ENCODE peak calls at places on chromosomes 13 and 19, in eight cellular contexts. Z is cardiac muscle cell; O is heart right ventricle; Q is adipocyte; U is AG04450; S is CD8-positive, alpha-beta T cell; K is uterus; L is tibial artery. C is an unnamed sample. For H3K27me3, the result is how much of the 10 kb centered on the place peaks cover.

GRCh38 chr19:14363203-14364097 is 17.8 kb upstream of the ADGRE5 start:
- DNase-seq in Z (peak), O (peak), Q (peak), U (no peak), S (no peak), K (peak), L (peak), C (peak)

GRCh38 chr19:41734156-41734555 is 21.2 kb upstream of the CEACAM6 start:
- DNase-seq in Z (no peak), O (no peak), Q (no peak), U (no peak), S (no peak), K (no peak), L (no peak), C (no peak)

GRCh38 chr19:9862897-9863296 is 27.8 kb downstream of the PIN1 start:
- DNase-seq in Z (no peak), O (no peak), Q (no peak), U (no peak), S (no peak), K (no peak), L (no peak), C (no peak)

GRCh38 chr13:50589139-50589538 is 254.4 kb downstream of the DLEU7 start:
- DNase-seq in Z (no peak), O (no peak), Q (peak), U (peak), S (no peak), K (no peak), L (no peak), C (no peak)

GRCh38 chr13:30353060-30353459 is 45.7 kb upstream of the KATNAL1 start:
- DNase-seq in Z (no peak), O (no peak), Q (no peak), U (no peak), S (no peak), K (no peak), L (no peak), C (no peak)

GRCh38 chr13:49272296-49272695 is 24.6 kb downstream of the CDADC1 start:
- DNase-seq in Z (no peak), O (no peak), Q (no peak), U (no peak), S (no peak), K (no peak), L (no peak), C (no peak)

GRCh38 chr13:28601581-28601980 is 57.3 kb upstream of the POMP start:
- DNase-seq in Z (no peak), O (no peak), Q (no peak), U (no peak), S (no peak), K (no peak), L (no peak), C (no peak)

GRCh38 chr19:40279120-40279551 is 6.0 kb downstream of the AKT2 start:
- DNase-seq in Z (peak), O (peak), Q (peak), U (peak), S (no peak), K (peak), L (peak), C (no peak)

GRCh38 chr19:47407417-47407774 is 11.9 kb downstream of the MEIS3 start:
- DNase-seq in Z (no peak), O (no peak), Q (no peak), U (no peak), S (no peak), K (no peak), L (no peak), C (no peak)

GRCh38 chr13:19023115-19023514 is 158.5 kb downstream of the TUBA3C start:
- DNase-seq in Z (no peak), O (no peak), Q (no peak), U (no peak), S (no peak), K (no peak), L (no peak), C (no peak)

GRCh38 chr13:113907637-113908617 is 44.1 kb upstream of the GAS6 start:
- DNase-seq in Z (peak), O (no peak), Q (peak), U (peak), S (no peak), K (peak), L (peak), C (peak)

GRCh38 chr13:27712421-27712820 is 79.9 kb upstream of the GSX1 start:
- DNase-seq in Z (peak), O (peak), Q (peak), U (no peak), S (no peak), K (no peak), L (no peak), C (peak)

GRCh38 chr13:40179421-40179820 is 487.0 kb downstream of the FOXO1 start:
- DNase-seq in Z (no peak), O (no peak), Q (no peak), U (no peak), S (no peak), K (no peak), L (no peak), C (no peak)

GRCh38 chr13:43908156-43909126 is 28.7 kb downstream of the LACC1 start:
- DNase-seq in Z (peak), O (no peak), Q (peak), U (peak), S (no peak), K (no peak), L (no peak), C (peak)

GRCh38 chr13:41365636-41366035 is 54.6 kb downstream of the NAA16 start:
- DNase-seq in Z (no peak), O (no peak), Q (peak), U (no peak), S (no peak), K (no peak), L (no peak), C (no peak)

GRCh38 chr19:14033946-14034345 is 2.4 kb downstream of the IL27RA start:
- DNase-seq in Z (no peak), O (no peak), Q (no peak), U (no peak), S (no peak), K (no peak), L (no peak), C (no peak)

GRCh38 chr19:23283925-23284324 is 33.7 kb upstream of the ZNF724 start:
- DNase-seq in Z (peak), O (peak), Q (peak), U (no peak), S (peak), K (peak), L (peak), C (peak)

GRCh38 chr13:57857945-57858344 is 226.4 kb downstream of the PCDH17 start:
- DNase-seq in Z (no peak), O (no peak), Q (no peak), U (no peak), S (no peak), K (no peak), L (no peak), C (peak)

GRCh38 chr19:43763473-43763939 is 8.7 kb upstream of the SMG9 start:
- DNase-seq in Z (no peak), O (no peak), Q (peak), U (no peak), S (no peak), K (no peak), L (no peak), C (no peak)

GRCh38 chr13:112078879-112079526 is 12.1 kb downstream of the SOX1 start:
- DNase-seq in Z (no peak), O (no peak), Q (no peak), U (no peak), S (no peak), K (no peak), L (peak), C (peak)

GRCh38 chr19:4776436-4777205 is 14.9 kb upstream of the FEM1A start:
- DNase-seq in Z (no peak), O (no peak), Q (no peak), U (no peak), S (no peak), K (no peak), L (no peak), C (no peak)

GRCh38 chr13:23506821-23507210 is 63.4 kb upstream of the TNFRSF19 start:
- DNase-seq in Z (peak), O (no peak), Q (peak), U (peak), S (no peak), K (peak), L (no peak), C (no peak)

GRCh38 chr13:85632526-85633215 is 166.5 kb downstream of the SLITRK6 start:
- DNase-seq in Z (no peak), O (no peak), Q (no peak), U (no peak), S (no peak), K (no peak), L (no peak), C (no peak)

DNA sequence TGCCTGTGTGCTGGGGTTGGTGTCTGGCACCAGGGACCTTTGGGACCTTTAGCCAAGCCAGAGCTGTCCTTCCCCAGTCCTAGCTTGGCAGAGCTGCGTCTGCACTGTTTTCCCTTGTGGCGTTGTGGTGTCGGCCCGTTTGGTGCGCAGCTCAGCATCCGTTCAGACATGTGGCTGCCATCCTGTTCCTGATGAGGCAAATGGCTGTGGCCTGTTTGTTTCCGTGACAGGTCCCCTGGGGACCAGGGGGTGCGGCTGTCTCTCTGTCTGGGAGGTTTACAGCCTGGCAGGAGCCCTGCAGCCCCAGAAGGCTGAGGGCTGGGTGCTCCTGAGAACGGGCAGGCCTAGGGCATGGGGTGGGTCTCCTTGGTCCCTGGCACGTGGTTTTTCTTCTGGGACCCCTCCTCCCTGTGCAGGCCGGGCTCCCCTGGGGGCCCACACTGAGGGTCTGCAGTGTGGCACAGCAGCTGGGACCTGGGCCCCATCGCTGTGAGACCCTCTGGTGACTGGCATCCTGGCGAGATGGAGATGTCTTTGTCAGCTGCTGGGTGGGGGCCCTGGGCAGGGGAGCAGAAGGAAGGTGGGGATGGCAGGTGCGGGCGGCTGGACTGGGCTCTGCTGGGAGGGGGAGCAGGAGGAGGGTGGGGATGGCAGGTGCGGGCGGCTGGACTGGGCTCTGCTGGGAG is 4.0 kb downstream of the SPPL2B start:
- DNase-seq in Z (no peak), O (peak), Q (no peak), U (no peak), S (peak), K (no peak), L (no peak), C (peak)
- H3K4me3 ChIP-seq in Z (no peak), O (no peak), Q (no peak), U (no peak), S (peak), K (no peak), L (no peak), C (no peak)

DNA sequence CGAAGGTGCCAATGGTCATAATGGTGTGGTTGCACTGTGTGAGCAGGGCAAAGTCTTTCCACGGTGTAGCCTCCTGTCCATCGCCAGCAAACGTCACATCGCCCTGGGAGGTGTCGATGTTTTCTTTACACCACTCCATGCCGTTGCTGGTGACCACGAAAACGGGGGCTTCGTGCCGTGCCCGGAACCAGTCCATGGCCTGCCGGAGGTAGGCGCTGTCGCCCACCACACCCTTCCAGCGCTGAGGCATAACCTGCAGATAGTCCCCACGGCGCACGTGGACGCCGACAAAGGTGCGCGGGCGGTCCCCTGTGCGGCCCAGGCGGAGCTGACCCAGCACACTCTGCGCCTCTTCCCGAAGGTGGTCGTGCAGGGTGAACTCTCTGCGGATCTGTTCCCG is 2.1 kb downstream of the FUT1 start:
- DNase-seq in Z (no peak), O (no peak), Q (no peak), U (no peak), S (no peak), K (no peak), L (no peak), C (no peak)
- H3K27me3 ChIP-seq in Z (under half), O (under half), Q (under half), U (under half), S (under half), K (under half), L (half or more), C (under half)

DNA sequence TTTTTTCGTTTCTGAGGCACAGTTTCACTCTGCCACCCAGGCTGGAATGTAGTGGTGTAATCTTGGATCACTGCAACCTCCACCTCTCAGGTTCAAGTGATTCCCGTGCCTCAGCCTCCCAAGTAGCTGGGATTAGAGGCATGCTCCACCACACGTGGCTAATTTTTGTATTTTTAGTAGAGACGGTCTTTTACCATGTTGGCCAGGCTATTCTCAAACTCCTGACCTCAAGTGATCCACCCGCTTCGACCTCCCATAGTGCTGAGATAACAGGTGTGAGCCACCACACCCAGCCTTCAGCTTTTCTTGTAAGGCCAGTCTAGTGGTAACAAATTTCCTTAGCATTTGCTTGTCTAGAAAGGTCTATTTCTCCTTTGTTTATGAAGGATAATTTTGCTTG is 46.2 kb downstream of the ZNF568 start:
- DNase-seq in Z (no peak), O (no peak), Q (no peak), U (no peak), S (no peak), K (no peak), L (no peak), C (no peak)
- H3K4me3 ChIP-seq in Z (no peak), O (no peak), Q (no peak), U (no peak), S (no peak), K (no peak), L (no peak), C (no peak)

DNA sequence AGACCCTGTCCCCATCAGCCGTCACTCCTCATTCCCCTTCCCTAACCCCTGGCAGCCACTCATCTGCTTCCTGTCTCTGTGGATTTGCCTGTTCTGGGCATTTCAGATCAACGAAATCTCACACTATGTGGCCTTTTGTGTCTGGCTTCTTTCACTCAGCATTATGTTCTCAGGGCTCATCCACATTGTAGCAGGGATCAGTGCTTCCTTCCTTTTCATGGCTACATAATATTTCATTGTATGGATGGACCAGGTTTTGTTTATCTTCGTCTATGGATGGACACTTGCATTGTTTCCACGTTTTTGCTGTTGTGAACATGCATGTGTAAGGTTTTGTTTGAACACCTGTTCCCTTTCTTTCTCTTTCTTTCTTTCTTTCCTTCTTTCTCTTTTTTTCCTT is 41.3 kb downstream of the NWD1 start:
- DNase-seq in Z (no peak), O (no peak), Q (no peak), U (no peak), S (no peak), K (no peak), L (no peak), C (no peak)
- H3K27me3 ChIP-seq in Z (under half), O (under half), Q (half or more), U (under half), S (under half), K (under half), L (half or more), C (under half)

GRCh38 chr13:99967884-99968520 is 3.6 kb downstream of the ZIC5 start:
- DNase-seq in Z (no peak), O (no peak), Q (no peak), U (no peak), S (no peak), K (no peak), L (no peak), C (peak)
- H3K4me3 ChIP-seq in Z (peak), O (peak), Q (peak), U (no peak), S (no peak), K (no peak), L (peak), C (peak)

C was measured in A673.